ENCODE peak calls at places on chromosomes 7 and 10, in four cellular contexts. One of them, this sample, is unnamed.

GRCh38 chr10:124351481-124352220 is 67.1 kb downstream of the OAT start:
- DNase-seq in fibroblast of lung: no peak
- DNase-seq in right cardiac atrium: no peak
- DNase-seq in aorta: no peak
- DNase-seq in this sample: no peak

GRCh38 chr10:33314788-33315561 is 19.5 kb downstream of the NRP1 start:
- DNase-seq in fibroblast of lung: peak; percentile 89
- DNase-seq in right cardiac atrium: no peak
- DNase-seq in aorta: no peak
- DNase-seq in this sample: no peak

GRCh38 chr10:15227611-15228372 is 59.3 kb upstream of the NMT2 start:
- DNase-seq in right cardiac atrium: no peak
- DNase-seq in aorta: no peak
- DNase-seq in fibroblast of lung: peak; percentile 44
- DNase-seq in this sample: no peak

GRCh38 chr7:135862586-135863361 is 114.2 kb upstream of the FAM180A start:
- DNase-seq in aorta: no peak
- DNase-seq in right cardiac atrium: no peak
- DNase-seq in fibroblast of lung: no peak
- DNase-seq in this sample: no peak

GRCh38 chr10:122514045-122514840 is 46.3 kb upstream of the DMBT1 start:
- DNase-seq in fibroblast of lung: no peak
- DNase-seq in right cardiac atrium: no peak
- DNase-seq in aorta: no peak
- DNase-seq in this sample: no peak

GRCh38 chr10:105827133-105827532 is 1186.0 kb downstream of the SORCS3 start:
- DNase-seq in aorta: no peak
- DNase-seq in fibroblast of lung: no peak
- DNase-seq in right cardiac atrium: no peak
- DNase-seq in this sample: no peak

GRCh38 chr7:130480001-130480400 is 11.9 kb upstream of the MEST start:
- DNase-seq in aorta: no peak
- DNase-seq in fibroblast of lung: no peak
- DNase-seq in right cardiac atrium: no peak
- DNase-seq in this sample: no peak

GRCh38 chr7:124722292-124722691 is 43.3 kb downstream of the GPR37 start:
- DNase-seq in aorta: no peak
- DNase-seq in fibroblast of lung: peak; percentile 64
- DNase-seq in right cardiac atrium: no peak
- DNase-seq in this sample: no peak

GRCh38 chr7:94584113-94584512 is 71.8 kb downstream of the SGCE start:
- DNase-seq in right cardiac atrium: no peak
- DNase-seq in aorta: no peak
- DNase-seq in fibroblast of lung: peak; percentile 57
- DNase-seq in this sample: no peak

GRCh38 chr7:20199015-20199737 is 18.0 kb downstream of the MACC1 start:
- DNase-seq in right cardiac atrium: peak; percentile 53
- DNase-seq in fibroblast of lung: peak; percentile 79
- DNase-seq in aorta: peak; percentile 77
- DNase-seq in this sample: no peak

GRCh38 chr7:157739650-157740049 is 402.8 kb downstream of the DNAJB6 start:
- DNase-seq in aorta: no peak
- DNase-seq in right cardiac atrium: no peak
- DNase-seq in fibroblast of lung: no peak
- DNase-seq in this sample: no peak

GRCh38 chr10:12353399-12354027 is 4.2 kb downstream of the CAMK1D start:
- DNase-seq in aorta: no peak
- DNase-seq in right cardiac atrium: no peak
- DNase-seq in fibroblast of lung: no peak
- DNase-seq in this sample: no peak

GRCh38 chr7:68109299-68109698 is 1112.7 kb downstream of the TYW1 start:
- DNase-seq in fibroblast of lung: no peak
- DNase-seq in aorta: no peak
- DNase-seq in right cardiac atrium: no peak
- DNase-seq in this sample: no peak

GRCh38 chr7:42843209-42843800 is 68.6 kb downstream of the C7orf25 start:
- DNase-seq in right cardiac atrium: peak; percentile 25
- DNase-seq in fibroblast of lung: peak; percentile 61
- DNase-seq in aorta: no peak
- DNase-seq in this sample: peak; percentile 42

GRCh38 chr10:6211341-6212265 is 8.9 kb downstream of the PFKFB3 start:
- DNase-seq in right cardiac atrium: peak; percentile 64
- DNase-seq in fibroblast of lung: peak; percentile 64
- DNase-seq in aorta: peak; percentile 85
- DNase-seq in this sample: peak; percentile 49

GRCh38 chr7:128783143-128783799 is 7.7 kb upstream of the OPN1SW start:
- DNase-seq in fibroblast of lung: peak; percentile 92
- DNase-seq in right cardiac atrium: peak; percentile 84
- DNase-seq in aorta: peak; percentile 94
- DNase-seq in this sample: peak; percentile 89

GRCh38 chr10:107800061-107800460 is 635.6 kb upstream of the SORCS1 start:
- DNase-seq in right cardiac atrium: no peak
- DNase-seq in aorta: no peak
- DNase-seq in fibroblast of lung: no peak
- DNase-seq in this sample: no peak

GRCh38 chr10:69736866-69737641 is 64.7 kb upstream of the COL13A1 start:
- DNase-seq in fibroblast of lung: peak; percentile 45
- DNase-seq in aorta: peak; percentile 62
- DNase-seq in right cardiac atrium: no peak
- DNase-seq in this sample: no peak

GRCh38 chr7:149780056-149780455 is 6.7 kb upstream of the ZNF467 start:
- DNase-seq in right cardiac atrium: no peak
- DNase-seq in fibroblast of lung: no peak
- DNase-seq in aorta: no peak
- DNase-seq in this sample: no peak

GRCh38 chr7:80602007-80602406 is 36.4 kb upstream of the CD36 start:
- DNase-seq in aorta: no peak
- DNase-seq in fibroblast of lung: no peak
- DNase-seq in right cardiac atrium: no peak
- DNase-seq in this sample: no peak
- H3K4me3 ChIP-seq in aorta: no peak overlapping the region
- H3K4me3 ChIP-seq in fibroblast of lung: no peak overlapping the region
- H3K4me3 ChIP-seq in right cardiac atrium: peak overlapping the region; percentile 86
- H3K4me3 ChIP-seq in this sample: peak overlapping the region; percentile 46

GRCh38 chr10:3096149-3096548 is 28.8 kb downstream of the PFKP start:
- DNase-seq in fibroblast of lung: no peak
- DNase-seq in aorta: no peak
- DNase-seq in right cardiac atrium: no peak
- DNase-seq in this sample: no peak

GRCh38 chr10:3094565-3095168 is 27.3 kb downstream of the PFKP start:
- DNase-seq in right cardiac atrium: no peak
- DNase-seq in aorta: no peak
- DNase-seq in fibroblast of lung: no peak
- DNase-seq in this sample: no peak

GRCh38 chr10:3093996-3094395 is 26.6 kb downstream of the PFKP start:
- DNase-seq in fibroblast of lung: no peak
- DNase-seq in right cardiac atrium: no peak
- DNase-seq in aorta: no peak
- DNase-seq in this sample: no peak

GRCh38 chr10:3097160-3097559 is 29.8 kb downstream of the PFKP start:
- DNase-seq in aorta: no peak
- DNase-seq in right cardiac atrium: no peak
- DNase-seq in fibroblast of lung: no peak
- DNase-seq in this sample: no peak

DNA sequence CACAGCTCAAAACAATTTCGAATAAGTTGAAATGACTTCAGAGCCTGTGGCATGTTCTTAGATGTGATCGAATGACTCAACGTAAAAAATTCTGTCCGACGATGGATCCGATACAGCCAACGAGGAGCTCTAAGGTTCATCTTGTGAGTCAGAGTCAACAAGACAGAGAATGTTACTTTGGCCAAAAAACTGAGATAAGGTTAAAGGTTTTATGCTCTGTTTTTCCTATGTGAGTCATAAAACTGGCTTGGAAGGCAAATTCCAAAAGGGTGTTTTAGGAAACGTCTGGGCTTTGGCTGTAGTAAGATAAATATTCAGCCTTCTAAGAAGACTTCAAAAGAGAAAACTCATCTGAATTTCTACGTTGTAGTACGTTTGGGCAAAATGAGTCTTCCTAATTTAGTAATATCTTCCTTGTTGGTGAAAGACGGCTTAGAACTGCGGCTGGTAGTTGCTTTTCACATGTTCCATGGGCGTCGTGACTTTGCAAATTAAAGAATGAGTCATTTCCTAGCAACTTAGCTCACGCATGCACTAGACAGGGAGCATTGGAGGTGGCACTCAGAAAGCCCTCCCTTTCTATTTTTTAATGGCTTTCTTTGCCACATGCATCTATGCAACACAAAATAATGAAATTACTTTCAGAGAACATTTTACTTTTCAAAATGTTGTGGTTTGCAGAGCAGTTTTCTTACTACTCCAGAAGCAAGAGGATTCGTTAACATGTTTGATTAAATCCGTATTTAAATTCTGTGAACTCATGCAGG is 28.2 kb downstream of the PFKP start:
- DNase-seq in aorta: no peak
- DNase-seq in fibroblast of lung: peak; percentile 100
- DNase-seq in right cardiac atrium: no peak
- DNase-seq in this sample: no peak
- H3K4me3 ChIP-seq in aorta: no peak overlapping the region
- H3K4me3 ChIP-seq in fibroblast of lung: peak overlapping the region; percentile 1
- H3K4me3 ChIP-seq in right cardiac atrium: peak overlapping the region; percentile 7
- H3K4me3 ChIP-seq in this sample: no peak overlapping the region

DNA sequence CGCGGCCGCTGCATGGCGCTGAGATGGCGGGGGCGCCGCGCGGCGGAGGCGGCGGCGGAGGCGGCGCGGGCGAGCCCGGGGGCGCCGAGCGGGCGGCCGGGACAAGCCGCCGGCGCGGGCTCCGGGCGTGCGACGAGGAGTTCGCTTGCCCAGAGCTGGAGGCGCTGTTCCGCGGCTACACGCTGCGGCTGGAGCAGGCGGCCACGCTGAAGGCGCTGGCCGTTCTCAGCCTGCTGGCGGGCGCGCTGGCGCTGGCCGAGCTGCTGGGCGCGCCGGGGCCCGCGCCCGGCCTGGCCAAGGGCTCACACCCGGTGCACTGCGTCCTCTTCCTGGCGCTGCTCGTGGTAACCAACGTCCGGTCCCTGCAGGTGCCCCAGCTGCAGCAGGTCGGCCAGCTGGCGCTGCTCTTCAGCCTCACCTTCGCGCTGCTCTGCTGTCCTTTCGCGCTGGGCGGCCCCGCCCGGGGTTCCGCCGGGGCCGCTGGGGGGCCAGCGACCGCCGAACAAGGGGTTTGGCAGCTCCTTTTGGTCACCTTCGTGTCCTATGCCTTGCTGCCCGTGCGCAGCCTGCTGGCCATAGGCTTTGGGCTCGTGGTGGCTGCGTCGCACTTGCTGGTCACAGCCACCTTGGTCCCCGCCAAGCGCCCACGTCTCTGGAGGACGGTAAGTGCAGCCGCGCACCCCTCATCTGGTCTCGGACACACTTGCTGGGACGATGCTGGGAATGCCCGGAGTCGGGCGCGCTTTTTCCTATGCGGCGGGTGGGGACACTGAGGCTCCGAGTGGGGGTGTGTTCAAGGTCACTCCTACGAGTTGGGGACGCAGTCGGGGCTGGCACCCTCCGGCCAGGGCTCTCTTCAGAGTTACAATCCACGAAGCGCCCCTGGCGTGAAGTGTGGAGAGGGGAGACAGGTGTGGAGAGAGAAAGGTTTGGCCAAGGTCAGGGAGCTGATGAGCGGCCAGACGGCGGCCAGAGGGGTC is 643 bp downstream of the ADCY1 start:
- DNase-seq in aorta: no peak
- DNase-seq in right cardiac atrium: peak; percentile 57
- DNase-seq in fibroblast of lung: peak; percentile 45
- DNase-seq in this sample: no peak
- H3K4me3 ChIP-seq in aorta: peak overlapping the region; percentile 1
- H3K4me3 ChIP-seq in right cardiac atrium: peak overlapping the region; percentile 86
- H3K4me3 ChIP-seq in fibroblast of lung: peak overlapping the region; percentile 32
- H3K4me3 ChIP-seq in this sample: peak overlapping the region; percentile 58

DNA sequence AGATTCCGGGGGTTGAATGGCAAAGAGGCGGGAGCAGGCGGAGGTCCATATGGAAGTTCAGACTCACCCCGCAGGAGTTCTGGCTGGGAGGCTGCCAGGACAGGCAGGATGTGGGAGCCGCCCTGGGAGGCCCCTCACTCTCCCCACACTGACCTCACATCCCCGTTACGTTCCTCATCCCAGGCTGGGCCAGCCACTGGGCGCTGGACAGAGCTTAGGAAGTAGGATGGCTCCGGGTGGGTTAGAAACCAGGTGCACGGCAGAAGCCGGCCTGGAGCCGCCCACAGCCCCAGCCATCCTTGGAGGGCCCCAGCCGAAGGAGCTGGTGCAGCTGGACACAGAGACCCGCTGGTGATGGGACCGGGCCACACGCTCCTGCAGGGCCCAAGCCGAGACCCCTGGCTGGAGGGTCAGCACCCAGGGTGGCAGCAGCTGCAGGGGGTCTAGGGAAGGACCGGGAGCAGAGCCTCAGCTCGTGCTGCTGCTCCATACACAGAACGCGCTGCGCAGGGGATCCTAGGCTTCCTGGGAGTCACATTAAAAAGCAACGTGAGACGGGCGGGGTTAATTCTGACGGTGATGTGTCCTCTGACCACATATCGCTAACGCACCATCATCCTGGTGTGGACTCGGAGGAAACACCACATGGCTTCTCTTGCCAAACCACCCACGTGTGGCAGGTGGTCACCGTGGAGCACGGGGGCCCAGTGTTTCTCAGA is 98.6 kb upstream of the DIP2C start:
- DNase-seq in fibroblast of lung: peak; percentile 76
- DNase-seq in right cardiac atrium: no peak
- DNase-seq in aorta: peak; percentile 73
- DNase-seq in this sample: no peak
- H3K4me3 ChIP-seq in fibroblast of lung: no peak overlapping the region
- H3K4me3 ChIP-seq in right cardiac atrium: no peak overlapping the region
- H3K4me3 ChIP-seq in aorta: no peak overlapping the region
- H3K4me3 ChIP-seq in this sample: no peak overlapping the region

GRCh38 chr7:21972397-21972784 is 26.7 kb upstream of the CDCA7L start:
- DNase-seq in aorta: no peak
- DNase-seq in fibroblast of lung: no peak
- DNase-seq in right cardiac atrium: no peak
- DNase-seq in this sample: no peak
- H3K4me3 ChIP-seq in aorta: no peak overlapping the region
- H3K4me3 ChIP-seq in fibroblast of lung: no peak overlapping the region
- H3K4me3 ChIP-seq in right cardiac atrium: no peak overlapping the region
- H3K4me3 ChIP-seq in this sample: no peak overlapping the region

This sample was measured in heart left ventricle.